ENCODE peak calls at places on chromosomes 7 and 10, in ten cellular contexts. Z, T, B, C, Y, L, N, X, E and G are unnamed samples.

GRCh38 chr7:39304178-39304577 is 262.0 kb upstream of the YAE1 start:
- DNase-seq in N (no peak), Z (no peak), X (no peak), T (no peak), B (no peak), E (no peak), C (no peak), L (no peak), Y (no peak), G (no peak)

GRCh38 chr7:96088579-96088978 is 233.3 kb downstream of the SLC25A13 start:
- DNase-seq in X (no peak), C (no peak), E (no peak), L (no peak), Y (no peak), B (no peak), Z (no peak), N (no peak), T (no peak), G (no peak)

GRCh38 chr7:94391716-94392390 is 2.8 kb upstream of the COL1A2 start:
- DNase-seq in L (peak), C (no peak), X (no peak), Y (no peak), Z (peak), T (peak), B (no peak), E (no peak), N (no peak), G (no peak)

GRCh38 chr7:66211429-66211828 is 6.3 kb downstream of the TPST1 start:
- DNase-seq in X (no peak), C (no peak), Y (no peak), N (no peak), E (no peak), Z (no peak), L (no peak), T (peak), B (no peak), G (no peak)

GRCh38 chr10:61000769-61001730 is 57.1 kb upstream of the RHOBTB1 start:
- DNase-seq in L (no peak), B (peak), Y (no peak), E (peak), N (no peak), C (no peak), T (peak), Z (no peak), X (peak), G (peak)

GRCh38 chr10:109588259-109588658 is 335.1 kb downstream of the XPNPEP1 start:
- DNase-seq in L (no peak), Y (no peak), X (no peak), Z (no peak), C (no peak), B (no peak), N (no peak), T (no peak), E (no peak), G (no peak)

GRCh38 chr10:125083576-125083920 is 76.8 kb downstream of the CTBP2 start:
- DNase-seq in L (no peak), X (no peak), E (no peak), T (peak), N (no peak), C (no peak), Y (no peak), Z (peak), B (peak), G (peak)

GRCh38 chr7:2763607-2764006 is 75.6 kb downstream of the AMZ1 start:
- DNase-seq in N (no peak), Y (no peak), X (no peak), Z (no peak), T (no peak), B (no peak), L (no peak), C (no peak), E (no peak), G (no peak)

GRCh38 chr7:121510858-121511482 is 114.9 kb upstream of the FAM3C start:
- DNase-seq in E (no peak), Y (no peak), B (no peak), C (no peak), L (no peak), X (no peak), T (peak), Z (no peak), N (no peak), G (no peak)

GRCh38 chr10:11724938-11725776 is 17.0 kb upstream of the ECHDC3 start:
- DNase-seq in Y (peak), E (peak), Z (no peak), X (no peak), L (no peak), T (peak), B (no peak), C (peak), N (no peak), G (peak)

GRCh38 chr7:110568388-110568787 is 522.5 kb upstream of the LRRN3 start:
- DNase-seq in L (no peak), B (no peak), N (no peak), Z (no peak), E (peak), Y (no peak), T (no peak), X (no peak), C (no peak), G (peak)

GRCh38 chr10:111475720-111476119 is 398.9 kb downstream of the ADRA2A start:
- DNase-seq in Y (no peak), L (no peak), N (no peak), T (peak), Z (no peak), X (no peak), E (peak), C (no peak), B (no peak), G (peak)

GRCh38 chr7:157274991-157275427 is 61.8 kb upstream of the DNAJB6 start:
- DNase-seq in Y (peak), E (no peak), T (peak), X (no peak), N (no peak), C (no peak), B (no peak), Z (no peak), L (no peak), G (no peak)

GRCh38 chr7:117873056-117873932 is at the start of gene CTTNBP2:
- DNase-seq in Z (no peak), N (peak), T (peak), X (peak), B (peak), L (peak), Y (no peak), C (peak), E (peak), G (peak)

GRCh38 chr10:90806677-90807076 is 51.2 kb downstream of the HTR7 start:
- DNase-seq in B (no peak), X (no peak), C (no peak), T (no peak), E (no peak), Z (no peak), L (no peak), Y (no peak), N (no peak), G (no peak)

GRCh38 chr10:122204691-122205489 is 66.2 kb upstream of the BTBD16 start:
- DNase-seq in X (no peak), N (no peak), E (no peak), Y (no peak), T (no peak), B (no peak), Z (no peak), L (no peak), C (no peak), G (no peak)

GRCh38 chr7:36982749-36983148 is 258.5 kb upstream of the AOAH start:
- DNase-seq in Z (no peak), Y (no peak), E (no peak), X (no peak), N (no peak), B (no peak), C (no peak), T (no peak), L (no peak), G (no peak)

GRCh38 chr7:123355576-123356195 is 155.9 kb upstream of the SLC13A1 start:
- DNase-seq in T (peak), X (no peak), N (no peak), E (no peak), L (no peak), Y (peak), Z (no peak), C (no peak), B (no peak), G (peak)

GRCh38 chr10:52318822-52319464 is 4.9 kb downstream of the DKK1 start:
- DNase-seq in B (no peak), N (no peak), C (no peak), X (no peak), L (no peak), Y (no peak), T (peak), Z (peak), E (peak), G (peak)

GRCh38 chr10:5457741-5458140 is 41.6 kb downstream of the CALML5 start:
- DNase-seq in C (no peak), L (no peak), X (no peak), T (no peak), E (no peak), Z (no peak), B (no peak), N (no peak), Y (no peak), G (no peak)

GRCh38 chr7:158680754-158681153 is 23.9 kb downstream of the NCAPG2 start:
- DNase-seq in L (no peak), N (no peak), X (no peak), E (no peak), Y (no peak), T (no peak), C (no peak), Z (no peak), B (no peak), G (no peak)

GRCh38 chr7:1567893-1568292 is 1.9 kb downstream of the PSMG3 start:
- DNase-seq in N (no peak), B (peak), X (no peak), E (no peak), Y (no peak), C (no peak), Z (no peak), L (no peak), T (peak), G (peak)

GRCh38 chr10:61464461-61465215 is 11.5 kb upstream of the TMEM26 start:
- DNase-seq in N (no peak), X (no peak), L (no peak), B (no peak), T (peak), Z (peak), E (no peak), Y (no peak), C (no peak), G (peak)

GRCh38 chr10:88066876-88067275 is 203.5 kb downstream of the PTEN start:
- DNase-seq in X (no peak), L (no peak), T (no peak), B (no peak), N (no peak), Y (peak), C (no peak), Z (no peak), E (no peak), G (no peak)

GRCh38 chr10:126350216-126350992 is 37.9 kb downstream of the ADAM12 start:
- DNase-seq in C (no peak), Y (no peak), T (peak), B (no peak), X (no peak), L (no peak), E (peak), Z (peak), N (no peak), G (peak)

GRCh38 chr7:12728192-12728538 is 40.7 kb downstream of the ARL4A start:
- DNase-seq in X (no peak), Y (no peak), E (no peak), Z (no peak), C (no peak), T (no peak), L (no peak), B (no peak), N (no peak), G (no peak)

GRCh38 chr10:30219977-30220751 is 128.9 kb downstream of the MTPAP start:
- DNase-seq in C (no peak), T (peak), N (no peak), L (no peak), X (no peak), Z (no peak), B (no peak), Y (peak), E (peak), G (peak)

GRCh38 chr10:61399386-61399785 is 53.8 kb downstream of the TMEM26 start:
- DNase-seq in X (no peak), L (no peak), N (no peak), C (no peak), T (peak), B (no peak), Y (no peak), Z (no peak), E (no peak), G (peak)

GRCh38 chr7:144118341-144118740 is 4.6 kb upstream of the OR2A14 start:
- DNase-seq in B (no peak), X (no peak), C (no peak), Z (no peak), L (no peak), E (no peak), N (no peak), Y (no peak), T (no peak), G (no peak)

GRCh38 chr7:155735442-155736118 is 76.7 kb downstream of the SHH start:
- DNase-seq in C (no peak), Z (no peak), B (no peak), E (no peak), N (no peak), Y (peak), L (no peak), X (no peak), T (no peak), G (no peak)

GRCh38 chr7:27412164-27412563 is 169.6 kb downstream of the EVX1 start:
- DNase-seq in T (no peak), Z (no peak), B (no peak), L (no peak), X (no peak), Y (no peak), N (no peak), E (no peak), C (no peak), G (no peak)

GRCh38 chr7:74625446-74625845 is 32.1 kb upstream of the GTF2I start:
- DNase-seq in C (no peak), T (peak), N (no peak), Z (peak), X (no peak), Y (peak), E (no peak), L (no peak), B (no peak), G (peak)

GRCh38 chr7:94612253-94612652 is 43.7 kb downstream of the SGCE start:
- DNase-seq in Z (no peak), L (no peak), X (no peak), T (no peak), C (no peak), Y (no peak), B (no peak), E (no peak), N (no peak), G (no peak)

GRCh38 chr10:62684911-62685310 is 119.6 kb upstream of the ADO start:
- DNase-seq in Y (no peak), N (no peak), T (no peak), L (no peak), E (no peak), C (no peak), X (no peak), B (no peak), Z (no peak), G (no peak)

GRCh38 chr7:867001-867405 is 9.4 kb upstream of the GET4 start:
- DNase-seq in B (peak), L (peak), E (peak), T (peak), N (no peak), C (no peak), Y (no peak), X (no peak), Z (peak), G (no peak)

GRCh38 chr10:74103560-74104248 is 46.9 kb downstream of the AP3M1 start:
- DNase-seq in Z (no peak), N (no peak), C (peak), T (peak), Y (peak), B (no peak), X (no peak), L (no peak), E (no peak), G (peak)
- TF ChIP-seq CTCF in Z (peak), N (no peak), C (peak), T (peak), Y (peak), B (no peak), X (no peak), L (no peak), E (peak), G (peak)

GRCh38 chr7:112503361-112504023 is 22.7 kb downstream of the LSMEM1 start:
- DNase-seq in N (no peak), C (no peak), B (no peak), Z (no peak), E (no peak), X (no peak), Y (no peak), L (no peak), T (no peak), G (no peak)

GRCh38 chr7:112501958-112502503 is 21.2 kb downstream of the LSMEM1 start:
- DNase-seq in Y (no peak), N (no peak), C (no peak), T (no peak), X (no peak), E (no peak), B (no peak), Z (no peak), L (no peak), G (no peak)

GRCh38 chr7:112502700-112503099 is 21.9 kb downstream of the LSMEM1 start:
- DNase-seq in B (no peak), C (no peak), L (no peak), Z (no peak), N (no peak), X (no peak), Y (no peak), T (no peak), E (no peak), G (no peak)

GRCh38 chr7:112497481-112497880 is 16.7 kb downstream of the LSMEM1 start:
- DNase-seq in X (no peak), C (no peak), Y (no peak), Z (no peak), B (no peak), E (no peak), L (no peak), T (no peak), N (no peak), G (no peak)

GRCh38 chr7:112500619-112501018 is 19.8 kb downstream of the LSMEM1 start:
- DNase-seq in L (no peak), C (no peak), T (peak), X (no peak), N (no peak), E (no peak), Y (peak), B (no peak), Z (no peak), G (no peak)
- TF ChIP-seq CTCF in L (no peak), C (no peak), T (peak), X (no peak), N (no peak), E (no peak), Y (no peak), B (no peak), Z (no peak), G (no peak)

GRCh38 chr10:100930368-100930767 is 17.6 kb downstream of the SLF2 start:
- DNase-seq in B (no peak), L (no peak), Z (no peak), T (no peak), E (no peak), N (no peak), X (no peak), C (no peak), Y (no peak), G (no peak)

GRCh38 chr10:100939763-100940344 is 27.1 kb downstream of the SLF2 start:
- DNase-seq in B (no peak), C (no peak), Z (no peak), L (no peak), E (no peak), X (no peak), T (no peak), N (no peak), Y (no peak), G (no peak)

DNA sequence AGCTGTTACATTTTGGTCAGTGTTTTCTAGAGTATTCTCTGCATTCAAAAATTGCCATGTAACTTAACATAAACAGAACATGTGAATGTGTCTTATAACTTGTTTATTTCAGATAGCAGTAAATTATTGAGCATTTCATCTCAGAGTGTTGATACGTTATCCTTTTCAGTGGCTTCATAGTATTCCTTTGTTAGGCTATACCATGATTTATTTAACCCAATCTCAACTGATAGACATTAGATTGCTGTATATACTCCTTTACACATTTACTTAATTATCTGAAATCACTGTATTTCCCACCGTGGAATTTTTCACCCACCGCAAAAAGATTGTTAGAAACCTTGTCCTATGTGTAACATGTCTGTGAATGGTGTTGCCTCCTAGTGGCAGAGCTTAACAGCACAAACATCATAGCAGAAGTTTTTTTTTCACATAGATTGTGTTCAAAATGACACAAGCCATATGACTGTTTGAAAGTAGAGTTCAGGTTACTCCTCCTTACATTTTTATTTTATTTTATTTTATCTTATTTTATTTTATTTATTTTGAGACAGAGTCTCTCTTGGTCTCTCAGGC is 21.4 kb downstream of the SLF2 start:
- DNase-seq in X (no peak), T (peak), B (no peak), Z (no peak), C (peak), Y (peak), N (no peak), E (no peak), L (no peak), G (peak)
- TF ChIP-seq CTCF in X (peak), T (peak), B (no peak), Z (peak), C (peak), Y (peak), N (no peak), E (peak), L (peak), G (peak)

GRCh38 chr10:49011756-49012155 is 72.1 kb upstream of the LRRC18 start:
- DNase-seq in X (no peak), Y (no peak), L (no peak), Z (no peak), T (no peak), E (no peak), C (no peak), N (no peak), B (no peak), G (no peak)
- TF ChIP-seq CTCF in X (no peak), Y (no peak), L (no peak), Z (no peak), T (no peak), E (no peak), C (no peak), N (no peak), B (no peak), G (no peak)

DNA sequence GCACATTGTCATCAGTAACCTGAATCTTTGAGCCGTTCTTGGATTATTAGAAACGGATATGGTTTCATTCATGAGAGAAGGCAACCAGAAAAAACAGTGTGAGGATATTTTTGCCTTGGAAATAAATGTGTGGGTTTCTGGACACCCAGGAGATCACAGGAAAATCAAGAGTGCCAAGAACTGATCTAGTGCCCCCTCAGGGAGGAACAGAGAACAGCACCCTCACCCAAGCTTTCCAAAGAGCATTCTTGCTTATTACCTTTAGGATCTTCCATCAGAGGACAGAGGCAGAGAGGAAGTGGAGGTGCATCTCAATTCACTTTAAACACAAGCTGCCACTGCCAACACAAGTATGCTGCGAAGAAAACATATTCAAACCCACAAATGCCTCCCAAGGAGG is 851.5 kb upstream of the COBL start:
- DNase-seq in N (no peak), X (peak), E (no peak), Z (no peak), B (no peak), C (no peak), L (no peak), Y (peak), T (no peak), G (peak)
- TF ChIP-seq CTCF in N (no peak), X (peak), E (no peak), Z (no peak), B (no peak), C (no peak), L (no peak), Y (peak), T (no peak), G (peak)

GRCh38 chr7:108143658-108144420 is 13.7 kb upstream of the LAMB4 start:
- DNase-seq in B (no peak), E (no peak), N (no peak), T (no peak), L (no peak), X (no peak), Y (no peak), C (no peak), Z (no peak), G (no peak)
- TF ChIP-seq CTCF in B (no peak), E (no peak), N (no peak), T (peak), L (no peak), X (no peak), Y (no peak), C (no peak), Z (no peak), G (no peak)